ENCODE peak calls at places on chromosomes 2 and 18, in nine cellular contexts. One of them, this sample, is unnamed.

GRCh38 chr18:28267878-28268625 is 91.1 kb upstream of the CDH2 start:
- DNase-seq in GM12892: no peak
- DNase-seq in heart left ventricle: no peak
- DNase-seq in tibial nerve: no peak
- DNase-seq in right lobe of liver: no peak
- DNase-seq in stomach: no peak
- DNase-seq in Peyer's patch: no peak
- DNase-seq in NB4: no peak
- DNase-seq in A549: no peak
- DNase-seq in this sample: peak

GRCh38 chr18:63832470-63832869 is 55.0 kb upstream of the SERPINB2 start:
- DNase-seq in GM12892: no peak
- DNase-seq in heart left ventricle: no peak
- DNase-seq in tibial nerve: no peak
- DNase-seq in right lobe of liver: no peak
- DNase-seq in stomach: no peak
- DNase-seq in Peyer's patch: no peak
- DNase-seq in NB4: no peak
- DNase-seq in A549: no peak
- DNase-seq in this sample: no peak

GRCh38 chr2:189601043-189601442 is 20.5 kb upstream of the SLC40A1 start:
- DNase-seq in GM12892: no peak
- DNase-seq in heart left ventricle: no peak
- DNase-seq in tibial nerve: no peak
- DNase-seq in right lobe of liver: no peak
- DNase-seq in stomach: no peak
- DNase-seq in Peyer's patch: no peak
- DNase-seq in NB4: peak
- DNase-seq in A549: no peak
- DNase-seq in this sample: no peak

GRCh38 chr2:64748561-64748960 is 94.8 kb upstream of the SERTAD2 start:
- DNase-seq in GM12892: no peak
- DNase-seq in heart left ventricle: no peak
- DNase-seq in tibial nerve: no peak
- DNase-seq in right lobe of liver: no peak
- DNase-seq in stomach: no peak
- DNase-seq in Peyer's patch: no peak
- DNase-seq in NB4: no peak
- DNase-seq in A549: no peak
- DNase-seq in this sample: no peak

GRCh38 chr2:203758841-203759691 is 52.6 kb downstream of the CD28 start:
- DNase-seq in GM12892: no peak
- DNase-seq in heart left ventricle: no peak
- DNase-seq in tibial nerve: no peak
- DNase-seq in right lobe of liver: no peak
- DNase-seq in stomach: peak
- DNase-seq in Peyer's patch: no peak
- DNase-seq in NB4: peak
- DNase-seq in A549: no peak
- DNase-seq in this sample: no peak

GRCh38 chr18:35267161-35267651 is 22.8 kb downstream of the ZSCAN30 start:
- DNase-seq in GM12892: no peak
- DNase-seq in heart left ventricle: peak
- DNase-seq in tibial nerve: peak
- DNase-seq in right lobe of liver: peak
- DNase-seq in stomach: peak
- DNase-seq in Peyer's patch: peak
- DNase-seq in NB4: no peak
- DNase-seq in A549: no peak
- DNase-seq in this sample: no peak

GRCh38 chr18:58996131-58996632 is 131.5 kb downstream of the ZNF532 start:
- DNase-seq in GM12892: no peak
- DNase-seq in heart left ventricle: no peak
- DNase-seq in tibial nerve: no peak
- DNase-seq in right lobe of liver: no peak
- DNase-seq in stomach: no peak
- DNase-seq in Peyer's patch: no peak
- DNase-seq in NB4: no peak
- DNase-seq in A549: no peak
- DNase-seq in this sample: no peak

GRCh38 chr2:236673126-236673822 is 103.6 kb downstream of the ACKR3 start:
- DNase-seq in GM12892: no peak
- DNase-seq in heart left ventricle: peak
- DNase-seq in tibial nerve: no peak
- DNase-seq in right lobe of liver: no peak
- DNase-seq in stomach: no peak
- DNase-seq in Peyer's patch: peak
- DNase-seq in NB4: no peak
- DNase-seq in A549: no peak
- DNase-seq in this sample: no peak

GRCh38 chr2:84077504-84077903 is 381.6 kb downstream of the SUCLG1 start:
- DNase-seq in GM12892: no peak
- DNase-seq in heart left ventricle: no peak
- DNase-seq in tibial nerve: no peak
- DNase-seq in right lobe of liver: no peak
- DNase-seq in stomach: no peak
- DNase-seq in Peyer's patch: no peak
- DNase-seq in NB4: peak
- DNase-seq in A549: no peak
- DNase-seq in this sample: no peak

GRCh38 chr2:171405546-171405945 is 28.2 kb downstream of the METTL8 start:
- DNase-seq in GM12892: no peak
- DNase-seq in heart left ventricle: no peak
- DNase-seq in tibial nerve: no peak
- DNase-seq in right lobe of liver: no peak
- DNase-seq in stomach: no peak
- DNase-seq in Peyer's patch: no peak
- DNase-seq in NB4: no peak
- DNase-seq in A549: no peak
- DNase-seq in this sample: no peak

GRCh38 chr2:239249781-239250180 is 151.0 kb downstream of the HDAC4 start:
- DNase-seq in GM12892: no peak
- DNase-seq in heart left ventricle: peak
- DNase-seq in tibial nerve: no peak
- DNase-seq in right lobe of liver: peak
- DNase-seq in stomach: peak
- DNase-seq in Peyer's patch: no peak
- DNase-seq in NB4: no peak
- DNase-seq in A549: no peak
- DNase-seq in this sample: no peak
- TF ChIP-seq POLR2A in GM12892: no peak
- TF ChIP-seq POLR2A in heart left ventricle: no peak
- TF ChIP-seq POLR2A in tibial nerve: no peak
- TF ChIP-seq POLR2A in right lobe of liver: no peak
- TF ChIP-seq POLR2A in stomach: no peak
- TF ChIP-seq POLR2A in Peyer's patch: no peak
- TF ChIP-seq POLR2A in NB4: no peak
- TF ChIP-seq POLR2A in A549: no peak
- TF ChIP-seq POLR2A in this sample: no peak

GRCh38 chr2:229920011-229920781 is 1.6 kb downstream of the TRIP12 start:
- DNase-seq in GM12892: no peak
- DNase-seq in heart left ventricle: no peak
- DNase-seq in tibial nerve: no peak
- DNase-seq in right lobe of liver: no peak
- DNase-seq in stomach: no peak
- DNase-seq in Peyer's patch: peak
- DNase-seq in NB4: peak
- DNase-seq in A549: no peak
- DNase-seq in this sample: no peak

GRCh38 chr2:229922449-229923386 is at the start of gene FBXO36:
- DNase-seq in GM12892: peak
- DNase-seq in heart left ventricle: peak
- DNase-seq in tibial nerve: peak
- DNase-seq in right lobe of liver: peak
- DNase-seq in stomach: peak
- DNase-seq in Peyer's patch: peak
- DNase-seq in NB4: peak
- DNase-seq in A549: peak
- DNase-seq in this sample: peak

GRCh38 chr2:229921892-229922448 is at the start of gene TRIP12:
- DNase-seq in GM12892: peak
- DNase-seq in heart left ventricle: peak
- DNase-seq in tibial nerve: peak
- DNase-seq in right lobe of liver: peak
- DNase-seq in stomach: peak
- DNase-seq in Peyer's patch: peak
- DNase-seq in NB4: peak
- DNase-seq in A549: peak
- DNase-seq in this sample: peak

GRCh38 chr2:229917793-229918192 is 4.0 kb downstream of the TRIP12 start:
- DNase-seq in GM12892: no peak
- DNase-seq in heart left ventricle: no peak
- DNase-seq in tibial nerve: no peak
- DNase-seq in right lobe of liver: no peak
- DNase-seq in stomach: no peak
- DNase-seq in Peyer's patch: no peak
- DNase-seq in NB4: no peak
- DNase-seq in A549: no peak
- DNase-seq in this sample: no peak

GRCh38 chr2:229921101-229921891 is 513 bp downstream of the TRIP12 start:
- DNase-seq in GM12892: peak
- DNase-seq in heart left ventricle: peak
- DNase-seq in tibial nerve: peak
- DNase-seq in right lobe of liver: peak
- DNase-seq in stomach: peak
- DNase-seq in Peyer's patch: peak
- DNase-seq in NB4: peak
- DNase-seq in A549: peak
- DNase-seq in this sample: peak
- TF ChIP-seq POLR2A in GM12892: peak
- TF ChIP-seq POLR2A in heart left ventricle: no peak
- TF ChIP-seq POLR2A in tibial nerve: peak
- TF ChIP-seq POLR2A in right lobe of liver: peak
- TF ChIP-seq POLR2A in stomach: no peak
- TF ChIP-seq POLR2A in Peyer's patch: peak
- TF ChIP-seq POLR2A in NB4: no peak
- TF ChIP-seq POLR2A in A549: no peak
- TF ChIP-seq POLR2A in this sample: no peak

DNA sequence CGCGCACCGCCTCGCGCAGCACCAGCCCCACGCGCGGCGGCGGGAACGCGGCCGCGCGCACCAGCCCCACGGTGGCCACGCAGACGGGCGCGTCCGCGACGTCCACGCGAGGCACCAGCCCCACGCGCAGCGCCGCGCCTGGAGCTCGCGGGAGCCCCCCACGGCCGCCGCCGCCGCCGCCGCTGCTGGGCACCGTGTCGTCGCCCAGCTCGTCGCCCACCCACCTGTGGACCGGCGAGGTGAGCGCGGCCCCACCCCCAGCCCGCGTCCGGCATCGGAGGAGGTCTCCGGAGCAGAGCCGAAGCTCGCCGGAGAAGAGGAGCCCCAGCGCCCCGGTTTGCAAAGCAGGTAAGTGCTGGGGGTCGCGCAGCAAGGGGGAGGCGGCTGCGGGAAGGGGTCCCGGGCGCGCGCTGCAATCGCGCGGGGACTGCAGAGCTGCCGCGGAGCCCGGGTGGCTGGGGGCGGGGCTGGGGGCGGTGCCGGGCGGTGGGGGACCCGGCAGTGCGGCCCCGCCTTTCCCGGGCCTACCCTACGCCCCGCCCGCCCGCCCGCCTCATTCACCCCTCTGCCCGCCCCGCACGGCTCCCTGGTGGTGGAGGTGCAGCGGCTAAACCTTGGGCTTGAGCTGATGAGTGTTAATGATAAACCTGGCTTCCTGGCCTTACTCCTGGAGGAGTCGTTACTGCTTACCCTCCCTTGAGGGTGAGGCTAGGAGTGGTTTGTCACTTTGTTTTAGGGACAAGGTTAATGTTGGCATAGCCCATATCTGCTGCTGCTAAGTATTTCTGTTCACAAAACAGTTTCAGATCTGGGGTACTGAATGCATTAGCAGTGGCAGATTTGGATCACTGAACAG is 900 bp downstream of the FAM117B start:
- DNase-seq in GM12892: peak
- DNase-seq in heart left ventricle: peak
- DNase-seq in tibial nerve: peak
- DNase-seq in right lobe of liver: peak
- DNase-seq in stomach: peak
- DNase-seq in Peyer's patch: peak
- DNase-seq in NB4: peak
- DNase-seq in A549: peak
- DNase-seq in this sample: peak
- TF ChIP-seq POLR2A in GM12892: peak
- TF ChIP-seq POLR2A in heart left ventricle: peak
- TF ChIP-seq POLR2A in tibial nerve: no peak
- TF ChIP-seq POLR2A in right lobe of liver: no peak
- TF ChIP-seq POLR2A in stomach: no peak
- TF ChIP-seq POLR2A in Peyer's patch: peak
- TF ChIP-seq POLR2A in NB4: peak
- TF ChIP-seq POLR2A in A549: no peak
- TF ChIP-seq POLR2A in this sample: no peak

GRCh38 chr2:218272531-218273212 is 2.4 kb downstream of the PNKD start:
- DNase-seq in GM12892: peak
- DNase-seq in heart left ventricle: peak
- DNase-seq in tibial nerve: peak
- DNase-seq in right lobe of liver: peak
- DNase-seq in stomach: peak
- DNase-seq in Peyer's patch: peak
- DNase-seq in NB4: peak
- DNase-seq in A549: peak
- DNase-seq in this sample: peak
- TF ChIP-seq POLR2A in GM12892: no peak
- TF ChIP-seq POLR2A in heart left ventricle: peak
- TF ChIP-seq POLR2A in tibial nerve: no peak
- TF ChIP-seq POLR2A in right lobe of liver: no peak
- TF ChIP-seq POLR2A in stomach: no peak
- TF ChIP-seq POLR2A in Peyer's patch: peak
- TF ChIP-seq POLR2A in NB4: no peak
- TF ChIP-seq POLR2A in A549: no peak
- TF ChIP-seq POLR2A in this sample: no peak

DNA sequence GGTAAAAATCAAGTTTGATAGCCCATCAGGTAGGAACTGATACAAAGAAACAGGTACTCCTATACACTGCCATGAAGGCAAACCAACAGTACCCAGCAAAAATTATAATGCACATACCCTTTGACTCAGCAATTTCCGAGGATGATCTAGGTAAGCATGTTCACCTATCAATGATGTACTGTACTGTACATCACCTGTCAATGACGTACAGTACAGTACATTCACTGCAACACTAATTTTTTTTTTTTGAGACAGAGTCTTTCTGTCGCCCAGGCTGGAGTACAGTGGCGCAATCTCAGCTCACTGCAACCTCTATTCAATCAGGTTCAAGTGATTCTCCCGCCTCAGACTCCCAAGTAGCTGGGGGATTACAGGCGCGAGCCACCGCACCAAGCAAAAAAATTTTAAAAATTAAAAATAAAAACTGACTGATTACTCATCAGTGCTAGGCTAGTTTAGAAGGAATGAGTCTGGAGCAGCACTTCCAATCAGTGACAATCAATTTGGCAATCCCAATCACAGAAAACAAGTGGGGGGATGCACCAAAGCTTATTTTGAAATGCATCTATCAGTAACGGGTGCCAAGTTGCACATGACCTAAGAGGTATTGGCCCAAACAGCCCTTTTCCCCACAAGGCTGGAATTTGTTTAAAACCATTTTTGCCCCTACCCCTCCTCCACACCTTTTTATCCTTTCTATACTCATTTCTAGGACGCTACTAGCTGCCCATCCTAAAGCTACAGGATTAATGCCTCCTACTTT is 8.2 kb downstream of the SRSF7 start:
- DNase-seq in GM12892: no peak
- DNase-seq in heart left ventricle: no peak
- DNase-seq in tibial nerve: no peak
- DNase-seq in right lobe of liver: no peak
- DNase-seq in stomach: no peak
- DNase-seq in Peyer's patch: no peak
- DNase-seq in NB4: peak
- DNase-seq in A549: no peak
- DNase-seq in this sample: no peak
- TF ChIP-seq POLR2A in GM12892: peak
- TF ChIP-seq POLR2A in heart left ventricle: no peak
- TF ChIP-seq POLR2A in tibial nerve: no peak
- TF ChIP-seq POLR2A in right lobe of liver: no peak
- TF ChIP-seq POLR2A in stomach: no peak
- TF ChIP-seq POLR2A in Peyer's patch: no peak
- TF ChIP-seq POLR2A in NB4: no peak
- TF ChIP-seq POLR2A in A549: no peak
- TF ChIP-seq POLR2A in this sample: no peak

This sample was measured in H54.